ENCODE peak calls at places on chromosomes 16 and 17, in ten cellular contexts. Y is fibroblast of lung, W is epithelial cell of esophagus, Z is ovary, M is IMR-90, P is heart left ventricle, A is mesothelial cell of epicardium, F is esophagus squamous epithelium, J is H9, O is sigmoid colon. U is an unnamed sample.

GRCh38 chr16:89026121-89026612 is 49.2 kb upstream of the CBFA2T3 start:
- DNase-seq in Y (peak), W (no peak), Z (no peak), M (no peak), P (no peak), A (no peak), F (no peak), J (no peak), O (no peak), U (peak)

GRCh38 chr17:46061435-46061834 is 62.4 kb downstream of the STH start:
- DNase-seq in Y (peak), W (peak), Z (no peak), M (no peak), P (no peak), A (no peak), F (no peak), J (no peak), O (no peak), U (no peak)

GRCh38 chr17:60145006-60145935 is 4.5 kb upstream of the CA4 start:
- DNase-seq in Y (no peak), W (no peak), Z (no peak), M (no peak), P (peak), A (no peak), F (no peak), J (peak), O (no peak), U (no peak)

GRCh38 chr17:48228720-48229119 is 121.2 kb downstream of the SNX11 start:
- DNase-seq in Y (no peak), W (no peak), Z (no peak), M (no peak), P (no peak), A (no peak), F (no peak), J (peak), O (no peak), U (no peak)

GRCh38 chr17:72609501-72609900 is 483.0 kb downstream of the SLC39A11 start:
- DNase-seq in Y (no peak), W (peak), Z (no peak), M (peak), P (no peak), A (no peak), F (no peak), J (no peak), O (no peak), U (no peak)

GRCh38 chr16:66205287-66206167 is 161.0 kb upstream of the CDH5 start:
- DNase-seq in Y (peak), W (peak), Z (no peak), M (peak), P (no peak), A (no peak), F (no peak), J (no peak), O (no peak), U (no peak)

GRCh38 chr16:30533748-30534367 is 800 bp downstream of the ZNF747 start:
- DNase-seq in Y (no peak), W (no peak), Z (no peak), M (no peak), P (peak), A (no peak), F (no peak), J (no peak), O (no peak), U (no peak)

GRCh38 chr17:56478836-56479447 is 114.6 kb upstream of the NOG start:
- DNase-seq in Y (peak), W (peak), Z (no peak), M (peak), P (no peak), A (no peak), F (no peak), J (peak), O (no peak), U (no peak)

GRCh38 chr16:55155815-55156214 is 168.2 kb upstream of the IRX6 start:
- DNase-seq in Y (no peak), W (no peak), Z (no peak), M (no peak), P (no peak), A (no peak), F (no peak), J (peak), O (no peak), U (no peak)

GRCh38 chr16:67504190-67505021 is 21.1 kb upstream of the AGRP start:
- DNase-seq in Y (no peak), W (no peak), Z (no peak), M (peak), P (peak), A (no peak), F (no peak), J (no peak), O (peak), U (peak)

GRCh38 chr17:31404028-31404949 is 12.8 kb downstream of the RAB11FIP4 start:
- DNase-seq in Y (no peak), W (peak), Z (no peak), M (no peak), P (no peak), A (no peak), F (no peak), J (peak), O (no peak), U (peak)

DNA sequence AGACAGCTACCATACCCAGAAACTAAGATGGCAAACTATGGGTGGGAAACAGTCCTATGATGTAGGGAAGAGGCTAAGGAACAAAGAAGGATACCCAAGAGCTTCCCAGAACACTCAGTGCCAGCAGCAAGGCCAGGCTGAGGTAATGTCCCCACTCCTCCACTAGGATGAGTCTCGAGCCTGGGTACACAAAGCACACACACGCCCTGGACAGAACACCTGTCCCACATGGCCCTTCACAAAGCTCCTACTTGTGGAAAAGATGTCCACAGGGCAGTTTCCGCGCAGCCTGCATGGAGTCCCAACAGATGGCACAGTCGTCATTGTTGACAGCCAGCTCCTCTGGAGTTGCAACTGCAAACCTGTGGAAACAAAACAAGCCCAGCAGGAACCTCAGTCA is 23.9 kb downstream of the AMFR start:
- DNase-seq in Y (no peak), W (peak), Z (no peak), M (no peak), P (no peak), A (no peak), F (no peak), J (peak), O (no peak), U (no peak)
- TF ChIP-seq CTCF in Y (no peak), W (peak), Z (no peak), M (no peak), P (no peak), A (no peak), F (no peak), J (peak), O (no peak), U (peak)

DNA sequence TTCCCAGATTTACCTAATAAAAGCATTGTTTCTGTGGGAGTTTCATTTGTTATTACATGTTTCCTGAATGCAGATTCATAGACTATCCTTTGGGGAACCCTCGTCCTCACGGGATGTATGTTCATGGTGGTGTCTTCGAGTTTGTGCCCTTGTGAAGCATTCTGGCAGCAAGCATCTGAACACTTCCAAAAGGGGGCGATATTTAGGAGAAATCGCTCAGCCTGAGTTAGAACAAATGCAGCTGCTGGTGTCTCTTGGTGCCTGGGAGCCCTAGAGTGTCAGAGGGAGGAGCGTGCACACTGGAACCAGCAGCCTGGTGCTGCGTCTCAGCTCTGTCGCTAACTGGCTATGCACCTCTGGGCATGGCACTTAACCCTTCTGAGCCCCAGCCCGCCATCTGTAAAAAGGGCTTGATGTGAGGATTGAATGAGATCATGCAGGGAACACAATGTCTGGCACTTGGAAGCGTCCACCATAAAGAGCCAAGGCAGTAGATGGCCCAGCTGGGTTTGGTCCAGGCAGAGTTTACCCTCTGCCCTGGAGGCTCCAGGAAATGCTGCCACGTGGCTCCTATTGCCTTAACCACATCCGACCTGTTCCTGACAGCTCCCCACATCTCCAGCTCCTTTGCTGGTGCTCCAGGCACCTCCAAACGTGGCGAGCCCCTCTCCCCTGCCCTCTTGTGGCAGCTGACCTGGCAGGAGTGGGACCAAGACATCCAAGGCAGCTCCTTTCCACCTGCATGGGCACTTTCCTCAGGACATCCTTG is 25.0 kb upstream of the C16orf78 start:
- DNase-seq in Y (no peak), W (no peak), Z (no peak), M (no peak), P (no peak), A (no peak), F (no peak), J (peak), O (no peak), U (no peak)
- TF ChIP-seq CTCF in Y (no peak), W (no peak), Z (no peak), M (no peak), P (no peak), A (peak), F (no peak), J (peak), O (no peak), U (no peak)

GRCh38 chr16:4538386-4539235 is at the start of gene CDIP1:
- DNase-seq in Y (peak), W (peak), Z (peak), M (peak), P (peak), A (peak), F (peak), J (peak), O (peak), U (peak)
- TF ChIP-seq CTCF in Y (no peak), W (peak), Z (peak), M (no peak), P (no peak), A (no peak), F (peak), J (no peak), O (no peak), U (no peak)

DNA sequence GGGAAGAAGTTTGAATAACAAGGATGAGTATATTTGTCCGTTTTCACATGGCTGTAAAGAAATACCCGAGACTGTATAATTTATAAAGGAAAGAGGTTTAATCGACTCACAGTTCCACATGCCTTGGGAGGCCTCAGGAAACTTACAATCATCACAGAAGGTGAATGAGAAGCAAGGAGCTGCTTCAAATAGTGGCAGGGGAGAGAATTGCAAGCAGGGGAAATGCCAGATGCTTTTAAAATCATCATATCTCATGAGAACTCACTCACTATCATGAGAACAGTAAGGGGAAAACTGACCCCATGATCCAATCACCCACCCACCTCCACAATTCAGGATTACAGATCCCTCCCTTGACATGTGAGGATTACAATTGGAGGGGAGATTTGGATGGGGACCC is 212.8 kb upstream of the CDH8 start:
- DNase-seq in Y (no peak), W (no peak), Z (no peak), M (no peak), P (no peak), A (no peak), F (no peak), J (no peak), O (no peak), U (no peak)
- TF ChIP-seq CTCF in Y (no peak), W (peak), Z (no peak), M (no peak), P (no peak), A (no peak), F (no peak), J (peak), O (no peak), U (no peak)

DNA sequence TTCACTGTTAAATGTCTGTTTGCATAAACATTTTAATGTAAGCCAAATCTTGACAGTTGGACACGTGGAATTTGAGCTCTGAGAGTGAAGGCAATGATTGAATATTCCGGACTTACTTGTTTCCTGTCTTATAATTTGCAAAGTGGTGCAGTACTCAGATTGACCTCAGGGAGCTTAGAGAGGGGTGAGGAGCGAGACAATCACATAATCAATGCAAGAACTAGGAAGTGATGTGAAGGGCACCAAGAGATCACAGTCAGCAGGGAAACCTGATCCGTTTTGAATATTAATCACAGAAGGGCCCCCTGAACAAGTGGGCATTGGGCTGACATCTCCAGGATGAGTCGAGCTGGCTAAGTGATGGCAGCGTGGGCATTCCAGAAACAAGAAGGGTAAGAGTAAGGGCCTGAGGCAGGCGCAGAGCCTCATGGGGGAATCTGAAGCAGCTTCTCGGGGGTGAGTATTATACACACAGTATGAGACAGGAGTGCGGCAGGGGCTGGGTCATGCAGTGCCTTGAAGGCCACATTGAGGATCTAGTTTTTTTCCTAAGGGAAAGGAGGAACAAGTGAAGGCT is 26.1 kb downstream of the TEX2 start:
- DNase-seq in Y (no peak), W (no peak), Z (no peak), M (no peak), P (no peak), A (no peak), F (no peak), J (peak), O (no peak), U (no peak)
- TF ChIP-seq CTCF in Y (peak), W (peak), Z (no peak), M (peak), P (peak), A (peak), F (peak), J (peak), O (no peak), U (peak)

GRCh38 chr16:17556276-17557052 is 85.7 kb upstream of the XYLT1 start:
- DNase-seq in Y (peak), W (peak), Z (no peak), M (peak), P (no peak), A (no peak), F (no peak), J (peak), O (no peak), U (no peak)
- TF ChIP-seq CTCF in Y (peak), W (peak), Z (no peak), M (peak), P (peak), A (peak), F (peak), J (peak), O (peak), U (peak)

GRCh38 chr16:4257646-4258556 is 14.9 kb downstream of the TFAP4 start:
- DNase-seq in Y (no peak), W (no peak), Z (peak), M (no peak), P (peak), A (no peak), F (no peak), J (no peak), O (no peak), U (no peak)
- TF ChIP-seq CTCF in Y (no peak), W (no peak), Z (no peak), M (no peak), P (no peak), A (no peak), F (no peak), J (no peak), O (no peak), U (no peak)